ENCODE peak calls at places on chromosomes 11 and 22, in seven cellular contexts. One of them, this sample, is unnamed.

GRCh38 chr22:27874756-27875155 is 44.3 kb downstream of the PITPNB start:
- DNase-seq in ovary: no peak
- DNase-seq in GM12865: peak; percentile 25
- DNase-seq in GM06990: no peak
- DNase-seq in foreskin fibroblast: no peak
- DNase-seq in lung: no peak
- DNase-seq in testis: no peak
- DNase-seq in this sample: no peak

GRCh38 chr11:57301711-57302423 is 22.9 kb downstream of the TNKS1BP1 start:
- DNase-seq in lung: no peak
- DNase-seq in GM06990: no peak
- DNase-seq in GM12865: no peak
- DNase-seq in ovary: no peak
- DNase-seq in testis: no peak
- DNase-seq in foreskin fibroblast: no peak
- DNase-seq in this sample: peak; percentile 16

GRCh38 chr22:45233386-45233785 is 7.3 kb downstream of the KIAA0930 start:
- DNase-seq in GM12865: no peak
- DNase-seq in foreskin fibroblast: no peak
- DNase-seq in GM06990: no peak
- DNase-seq in lung: no peak
- DNase-seq in testis: no peak
- DNase-seq in ovary: no peak
- DNase-seq in this sample: no peak

GRCh38 chr22:28799125-28799833 is 1.1 kb downstream of the XBP1 start:
- DNase-seq in lung: peak; percentile 62
- DNase-seq in GM12865: peak; percentile 79
- DNase-seq in ovary: peak; percentile 48
- DNase-seq in GM06990: no peak
- DNase-seq in testis: peak; percentile 44
- DNase-seq in foreskin fibroblast: peak; percentile 89
- DNase-seq in this sample: peak; percentile 57

GRCh38 chr11:10484461-10485180 is 29.6 kb downstream of the AMPD3 start:
- DNase-seq in GM12865: no peak
- DNase-seq in lung: no peak
- DNase-seq in GM06990: no peak
- DNase-seq in ovary: no peak
- DNase-seq in testis: no peak
- DNase-seq in foreskin fibroblast: no peak
- DNase-seq in this sample: no peak

GRCh38 chr22:48975252-48975780 is 852.4 kb downstream of the BRD1 start:
- DNase-seq in GM12865: no peak
- DNase-seq in testis: no peak
- DNase-seq in GM06990: no peak
- DNase-seq in lung: no peak
- DNase-seq in foreskin fibroblast: no peak
- DNase-seq in ovary: no peak
- DNase-seq in this sample: no peak

GRCh38 chr11:103358251-103358650 is 249.0 kb downstream of the DYNC2H1 start:
- DNase-seq in ovary: no peak
- DNase-seq in lung: no peak
- DNase-seq in GM06990: no peak
- DNase-seq in foreskin fibroblast: peak; percentile 66
- DNase-seq in GM12865: no peak
- DNase-seq in testis: no peak
- DNase-seq in this sample: no peak

GRCh38 chr11:43486141-43486540 is 127.4 kb downstream of the TTC17 start:
- DNase-seq in GM06990: no peak
- DNase-seq in foreskin fibroblast: no peak
- DNase-seq in GM12865: no peak
- DNase-seq in lung: no peak
- DNase-seq in testis: no peak
- DNase-seq in ovary: no peak
- DNase-seq in this sample: no peak

GRCh38 chr22:37128555-37129281 is 19.2 kb upstream of the TMPRSS6 start:
- DNase-seq in lung: no peak
- DNase-seq in GM06990: no peak
- DNase-seq in ovary: no peak
- DNase-seq in foreskin fibroblast: no peak
- DNase-seq in GM12865: no peak
- DNase-seq in testis: no peak
- DNase-seq in this sample: no peak

GRCh38 chr11:104333977-104334376 is 170.0 kb upstream of the PDGFD start:
- DNase-seq in foreskin fibroblast: no peak
- DNase-seq in GM12865: peak; percentile 48
- DNase-seq in testis: peak; percentile 14
- DNase-seq in ovary: no peak
- DNase-seq in lung: no peak
- DNase-seq in GM06990: no peak
- DNase-seq in this sample: no peak

GRCh38 chr11:43916621-43917020 is 25.8 kb upstream of the C11orf96 start:
- DNase-seq in ovary: no peak
- DNase-seq in GM06990: no peak
- DNase-seq in lung: no peak
- DNase-seq in GM12865: no peak
- DNase-seq in foreskin fibroblast: no peak
- DNase-seq in testis: no peak
- DNase-seq in this sample: no peak

GRCh38 chr11:27209562-27210005 is 153.4 kb downstream of the CCDC34 start:
- DNase-seq in GM06990: no peak
- DNase-seq in lung: no peak
- DNase-seq in testis: no peak
- DNase-seq in foreskin fibroblast: peak; percentile 87
- DNase-seq in ovary: no peak
- DNase-seq in GM12865: peak; percentile 53
- DNase-seq in this sample: no peak

GRCh38 chr11:23284626-23285025 is 424.4 kb upstream of the CCDC179 start:
- DNase-seq in GM12865: no peak
- DNase-seq in GM06990: no peak
- DNase-seq in lung: no peak
- DNase-seq in foreskin fibroblast: peak; percentile 28
- DNase-seq in ovary: no peak
- DNase-seq in testis: no peak
- DNase-seq in this sample: no peak

GRCh38 chr22:49716441-49716840 is 111.2 kb downstream of the BRD1 start:
- DNase-seq in foreskin fibroblast: no peak
- DNase-seq in GM06990: no peak
- DNase-seq in testis: no peak
- DNase-seq in GM12865: no peak
- DNase-seq in lung: no peak
- DNase-seq in ovary: no peak
- DNase-seq in this sample: no peak

GRCh38 chr11:82945682-82946081 is 44.1 kb downstream of the DDIAS start:
- DNase-seq in lung: no peak
- DNase-seq in GM06990: no peak
- DNase-seq in ovary: no peak
- DNase-seq in GM12865: no peak
- DNase-seq in foreskin fibroblast: no peak
- DNase-seq in testis: no peak
- DNase-seq in this sample: no peak

GRCh38 chr22:18057568-18058209 is 20.1 kb upstream of the PEX26 start:
- DNase-seq in foreskin fibroblast: peak; percentile 94
- DNase-seq in GM06990: peak; percentile 76
- DNase-seq in ovary: peak; percentile 85
- DNase-seq in testis: peak; percentile 87
- DNase-seq in GM12865: peak; percentile 69
- DNase-seq in lung: peak; percentile 55
- DNase-seq in this sample: peak; percentile 84

GRCh38 chr11:27864046-27865025 is 164.1 kb upstream of the BDNF start:
- DNase-seq in lung: no peak
- DNase-seq in foreskin fibroblast: no peak
- DNase-seq in ovary: no peak
- DNase-seq in GM12865: no peak
- DNase-seq in testis: no peak
- DNase-seq in GM06990: no peak
- DNase-seq in this sample: no peak

GRCh38 chr22:19811811-19812771 is 42.6 kb downstream of the GNB1L start:
- DNase-seq in foreskin fibroblast: no peak
- DNase-seq in testis: peak; percentile 11
- DNase-seq in GM12865: no peak
- DNase-seq in ovary: no peak
- DNase-seq in GM06990: no peak
- DNase-seq in lung: no peak
- DNase-seq in this sample: no peak

GRCh38 chr22:37060801-37061610 is 9.5 kb downstream of the KCTD17 start:
- DNase-seq in GM06990: peak; percentile 34
- DNase-seq in testis: no peak
- DNase-seq in lung: no peak
- DNase-seq in ovary: no peak
- DNase-seq in GM12865: peak; percentile 61
- DNase-seq in foreskin fibroblast: no peak
- DNase-seq in this sample: peak; percentile 72

GRCh38 chr11:76512851-76513653 is 68.2 kb downstream of the EMSY start:
- DNase-seq in GM06990: no peak
- DNase-seq in testis: no peak
- DNase-seq in foreskin fibroblast: no peak
- DNase-seq in ovary: no peak
- DNase-seq in lung: no peak
- DNase-seq in GM12865: peak; percentile 7
- DNase-seq in this sample: no peak

DNA sequence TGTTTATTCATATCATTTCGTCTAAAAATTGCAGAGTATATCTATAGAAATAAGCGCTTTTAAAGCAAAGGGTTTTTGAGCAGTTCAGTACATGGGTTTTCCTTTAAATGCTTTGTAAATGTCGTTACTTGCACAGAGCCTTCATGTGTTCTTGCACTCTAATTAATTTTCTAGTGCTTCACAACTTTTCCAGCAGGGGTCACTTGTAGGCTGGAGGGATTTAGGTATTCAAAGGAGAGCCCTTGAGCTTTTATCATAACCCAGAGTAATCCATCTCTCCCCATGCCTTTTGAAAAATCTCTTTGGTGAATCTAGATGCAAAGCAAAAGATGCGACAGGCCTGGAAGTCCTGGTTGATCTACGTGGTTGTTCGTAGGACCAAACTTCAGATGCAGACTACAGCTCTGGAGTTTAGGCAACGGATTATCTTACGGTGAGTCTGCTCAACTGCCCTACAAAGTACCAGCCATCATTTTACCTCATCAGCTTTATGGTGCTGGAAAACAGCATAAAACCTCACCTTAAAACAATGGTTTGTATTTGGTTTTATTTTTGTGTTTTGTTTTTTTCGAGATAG is 60.4 kb downstream of the SFI1 start:
- DNase-seq in foreskin fibroblast: peak; percentile 31
- DNase-seq in lung: no peak
- DNase-seq in ovary: no peak
- DNase-seq in testis: no peak
- DNase-seq in GM06990: no peak
- DNase-seq in GM12865: peak; percentile 38
- DNase-seq in this sample: no peak
- TF ChIP-seq CTCF in foreskin fibroblast: peak; percentile 59
- TF ChIP-seq CTCF in lung: peak; percentile 18
- TF ChIP-seq CTCF in ovary: peak; percentile 13
- TF ChIP-seq CTCF in testis: peak; percentile 58
- TF ChIP-seq CTCF in GM06990: peak; percentile 57
- TF ChIP-seq CTCF in GM12865: peak; percentile 45
- TF ChIP-seq CTCF in this sample: peak; percentile 38

DNA sequence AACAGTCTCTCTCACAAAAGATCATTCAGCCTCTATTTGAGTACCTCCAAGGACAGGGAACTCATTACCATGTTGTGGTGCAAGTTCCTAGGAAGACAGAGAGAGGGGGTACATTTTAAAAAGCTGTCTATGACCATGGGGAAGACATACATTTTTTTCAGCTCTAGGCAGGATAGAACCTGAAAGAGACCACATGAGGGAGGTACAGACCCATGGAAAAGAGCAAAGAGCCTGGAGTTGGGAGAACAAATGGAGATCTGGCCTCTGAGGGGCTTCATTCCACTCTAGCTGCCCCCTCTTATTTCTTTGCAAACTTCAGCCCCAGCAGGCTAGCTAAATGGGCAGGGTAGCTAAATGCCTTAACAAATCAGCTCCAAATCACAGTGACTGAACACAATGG is 36.3 kb downstream of the KCNC1 start:
- DNase-seq in foreskin fibroblast: no peak
- DNase-seq in ovary: no peak
- DNase-seq in GM06990: no peak
- DNase-seq in lung: no peak
- DNase-seq in GM12865: no peak
- DNase-seq in testis: no peak
- DNase-seq in this sample: no peak
- TF ChIP-seq CTCF in foreskin fibroblast: peak; percentile 16
- TF ChIP-seq CTCF in ovary: no peak
- TF ChIP-seq CTCF in GM06990: no peak
- TF ChIP-seq CTCF in lung: no peak
- TF ChIP-seq CTCF in GM12865: no peak
- TF ChIP-seq CTCF in testis: no peak
- TF ChIP-seq CTCF in this sample: no peak

DNA sequence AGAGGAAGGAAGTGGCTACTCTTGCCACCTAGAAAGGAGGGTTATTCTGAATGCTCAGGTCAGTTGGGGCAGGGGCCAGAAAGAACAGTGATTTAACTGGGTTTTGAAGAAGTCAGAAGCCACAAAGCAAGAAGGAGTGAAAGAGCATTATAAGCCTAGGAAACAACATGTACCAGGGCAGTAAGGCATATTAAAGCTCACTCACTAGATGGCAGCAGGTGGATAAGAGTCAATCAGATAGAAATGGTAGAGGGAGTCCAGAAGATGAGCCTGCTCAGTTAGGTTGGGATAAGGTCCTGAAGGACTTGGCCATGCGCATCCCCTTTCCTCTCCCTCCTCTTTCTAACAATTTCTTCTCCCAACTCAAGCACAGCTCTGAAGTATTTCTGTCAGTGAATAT is 22.0 kb upstream of the PATE1 start:
- DNase-seq in lung: no peak
- DNase-seq in ovary: no peak
- DNase-seq in testis: no peak
- DNase-seq in GM12865: no peak
- DNase-seq in GM06990: no peak
- DNase-seq in foreskin fibroblast: no peak
- DNase-seq in this sample: no peak
- TF ChIP-seq CTCF in lung: no peak
- TF ChIP-seq CTCF in ovary: no peak
- TF ChIP-seq CTCF in testis: no peak
- TF ChIP-seq CTCF in GM12865: peak; percentile 8
- TF ChIP-seq CTCF in GM06990: peak; percentile 30
- TF ChIP-seq CTCF in foreskin fibroblast: peak; percentile 17
- TF ChIP-seq CTCF in this sample: peak; percentile 16

DNA sequence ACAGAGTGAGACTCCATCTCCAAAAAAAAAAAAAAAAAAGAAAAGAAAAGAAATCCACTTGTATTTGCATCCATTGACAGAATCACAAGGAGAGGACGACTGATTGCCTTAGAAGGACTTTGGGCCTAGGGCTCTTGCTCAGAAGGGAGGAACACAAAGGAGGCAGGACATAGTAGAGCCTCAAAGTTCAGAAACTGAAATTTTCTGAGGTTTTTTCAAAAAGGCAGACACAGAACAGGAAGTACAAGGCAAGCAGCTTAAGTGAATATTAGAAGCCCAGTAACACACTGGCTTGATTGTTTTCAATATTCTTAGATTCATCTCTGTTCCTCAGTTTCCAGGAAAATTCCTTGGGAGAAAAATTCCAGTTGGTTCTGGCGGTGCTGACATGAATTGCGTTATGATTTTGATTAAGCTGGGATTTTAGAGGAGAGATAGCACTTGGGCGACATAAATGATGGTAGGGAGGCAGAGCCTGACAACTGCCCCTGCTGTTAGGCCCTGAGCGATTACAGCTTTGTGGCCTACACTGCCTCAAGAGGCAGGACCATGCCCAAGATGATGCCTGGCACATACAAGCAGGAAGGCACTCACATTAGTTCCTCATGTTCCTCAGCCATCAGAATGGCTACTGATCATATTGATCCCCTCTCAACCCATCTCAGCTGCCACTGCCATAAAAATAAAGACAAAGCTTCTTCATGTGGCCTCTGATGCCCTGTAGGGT is 15.3 kb downstream of the CLPB start:
- DNase-seq in testis: no peak
- DNase-seq in GM06990: no peak
- DNase-seq in lung: no peak
- DNase-seq in GM12865: peak; percentile 70
- DNase-seq in foreskin fibroblast: no peak
- DNase-seq in ovary: no peak
- DNase-seq in this sample: peak; percentile 44
- TF ChIP-seq CTCF in testis: no peak
- TF ChIP-seq CTCF in GM06990: no peak
- TF ChIP-seq CTCF in lung: no peak
- TF ChIP-seq CTCF in GM12865: no peak
- TF ChIP-seq CTCF in foreskin fibroblast: no peak
- TF ChIP-seq CTCF in ovary: no peak
- TF ChIP-seq CTCF in this sample: no peak